ENCODE peak calls at places on chromosomes 12 and 14, in nine cellular contexts. N is H9, R is IMR-90, I is OCI-LY7, D is H1, P is psoas muscle, L is PC-9, G is tibial nerve, H is transverse colon. E is an unnamed sample.

GRCh38 chr14:29724991-29725390 is 202.7 kb downstream of the PRKD1 start:
- DNase-seq in L (no peak), R (peak), D (no peak), H (no peak), G (no peak), I (no peak), N (peak), P (no peak), E (no peak)

GRCh38 chr14:99603471-99603933 is 505 bp downstream of the CCDC85C start:
- DNase-seq in G (no peak), D (no peak), H (peak), N (peak), P (peak), I (peak), L (no peak), R (peak), E (peak)

GRCh38 chr14:88016768-88017167 is 11.8 kb downstream of the GPR65 start:
- DNase-seq in D (no peak), P (no peak), I (no peak), G (no peak), R (no peak), N (no peak), H (no peak), L (no peak), E (no peak)

GRCh38 chr14:73850940-73851339 is 691 bp upstream of the PTGR2 start:
- DNase-seq in H (no peak), I (no peak), D (no peak), L (peak), P (no peak), N (no peak), G (no peak), R (no peak), E (no peak)

GRCh38 chr12:28645891-28646290 is 455.6 kb downstream of the CCDC91 start:
- DNase-seq in L (no peak), G (no peak), H (no peak), I (no peak), P (no peak), N (no peak), R (no peak), D (no peak), E (no peak)

GRCh38 chr14:39988939-39989338 is 556.7 kb upstream of the FBXO33 start:
- DNase-seq in D (no peak), I (peak), G (no peak), H (no peak), P (no peak), R (no peak), L (no peak), N (no peak), E (no peak)

GRCh38 chr14:103763730-103764488 is 48.3 kb downstream of the ZFYVE21 start:
- DNase-seq in G (no peak), P (no peak), H (no peak), R (no peak), L (no peak), I (no peak), D (no peak), N (no peak), E (no peak)

GRCh38 chr12:88750867-88751543 is 170.7 kb upstream of the KITLG start:
- DNase-seq in D (no peak), H (no peak), I (no peak), G (no peak), N (no peak), P (no peak), L (no peak), R (no peak), E (peak)

GRCh38 chr12:20572451-20572850 is 122.7 kb upstream of the SLCO1C1 start:
- DNase-seq in N (no peak), G (no peak), D (no peak), L (no peak), H (no peak), P (no peak), R (no peak), I (no peak), E (no peak)

GRCh38 chr12:111068281-111068680 is 147.9 kb upstream of the MYL2 start:
- DNase-seq in I (no peak), R (no peak), D (no peak), P (no peak), N (no peak), G (no peak), H (no peak), L (no peak), E (no peak)

GRCh38 chr12:28883406-28883997 is 265.6 kb upstream of the FAR2 start:
- DNase-seq in G (no peak), H (no peak), N (no peak), D (no peak), R (peak), P (no peak), L (no peak), I (no peak), E (no peak)

GRCh38 chr14:58665773-58666500 is 28.2 kb downstream of the DACT1 start:
- DNase-seq in I (no peak), P (no peak), N (no peak), H (no peak), D (no peak), G (no peak), R (no peak), L (no peak), E (no peak)

GRCh38 chr12:113860059-113860820 is 105.9 kb downstream of the RBM19 start:
- DNase-seq in I (no peak), D (no peak), N (peak), G (no peak), L (no peak), H (no peak), P (no peak), R (no peak), E (peak)

GRCh38 chr12:3225796-3226180 is 148.6 kb downstream of the TSPAN9 start:
- DNase-seq in N (no peak), G (no peak), D (no peak), P (no peak), H (no peak), I (no peak), R (peak), L (no peak), E (no peak)

GRCh38 chr12:114339626-114340025 is 66.3 kb downstream of the TBX5 start:
- DNase-seq in H (no peak), N (no peak), D (no peak), R (peak), P (no peak), L (no peak), G (no peak), I (no peak), E (no peak)

GRCh38 chr14:69769623-69770022 is 2.7 kb downstream of the SRSF5 start:
- DNase-seq in G (no peak), P (no peak), L (no peak), H (no peak), D (no peak), R (no peak), I (no peak), N (no peak), E (no peak)

GRCh38 chr12:41527529-41528116 is 339.5 kb downstream of the PDZRN4 start:
- DNase-seq in I (no peak), N (no peak), L (no peak), H (no peak), R (no peak), G (no peak), D (no peak), P (no peak), E (no peak)

GRCh38 chr12:63301311-63301710 is 150.3 kb upstream of the AVPR1A start:
- DNase-seq in D (no peak), H (no peak), G (no peak), R (no peak), L (no peak), I (no peak), P (no peak), N (no peak), E (no peak)

GRCh38 chr14:61076531-61076930 is 95.5 kb downstream of the SLC38A6 start:
- DNase-seq in I (peak), L (no peak), R (peak), H (no peak), G (no peak), P (no peak), D (no peak), N (no peak), E (no peak)

GRCh38 chr12:76455582-76456345 is 103.8 kb downstream of the OSBPL8 start:
- DNase-seq in N (no peak), G (no peak), D (no peak), R (peak), L (peak), I (peak), H (no peak), P (no peak), E (peak)

GRCh38 chr14:78141590-78141989 is 28.6 kb upstream of the NRXN3 start:
- DNase-seq in L (no peak), R (no peak), G (no peak), N (no peak), D (no peak), P (no peak), I (no peak), H (no peak), E (no peak)

GRCh38 chr12:6765634-6766581 is at the start of gene PTMS:
- DNase-seq in H (peak), P (peak), I (peak), N (peak), D (no peak), R (peak), G (peak), L (peak), E (peak)

GRCh38 chr14:67962215-67962644 is 142.7 kb downstream of the RAD51B start:
- DNase-seq in H (no peak), P (no peak), R (no peak), D (no peak), I (peak), L (no peak), N (no peak), G (no peak), E (no peak)

GRCh38 chr12:83017001-83017400 is 330.3 kb downstream of the TMTC2 start:
- DNase-seq in D (no peak), R (no peak), N (no peak), P (no peak), H (no peak), G (no peak), I (no peak), L (no peak), E (no peak)

GRCh38 chr12:2555487-2556082 is 239.2 kb upstream of the FKBP4 start:
- DNase-seq in I (no peak), D (no peak), L (no peak), P (no peak), G (no peak), H (no peak), N (peak), R (no peak), E (peak)

GRCh38 chr14:24436355-24437019 is 6.1 kb downstream of the SDR39U1 start:
- DNase-seq in G (no peak), N (no peak), L (peak), D (no peak), H (no peak), P (no peak), R (peak), I (peak), E (peak)

GRCh38 chr14:35341454-35342159 is 49.4 kb downstream of the PSMA6 start:
- DNase-seq in G (peak), N (peak), I (no peak), L (peak), R (peak), P (peak), D (no peak), H (peak), E (peak)

GRCh38 chr14:102605026-102605425 is 12.6 kb downstream of the RCOR1 start:
- DNase-seq in D (no peak), L (peak), P (no peak), G (no peak), H (no peak), R (no peak), I (no peak), N (no peak), E (no peak)

GRCh38 chr12:110853856-110854255 is 7.1 kb downstream of the CCDC63 start:
- DNase-seq in H (no peak), P (no peak), I (no peak), D (no peak), L (no peak), R (no peak), N (no peak), G (no peak), E (no peak)

GRCh38 chr14:99338313-99338712 is 66.3 kb upstream of the BCL11B start:
- DNase-seq in L (no peak), R (no peak), H (no peak), P (no peak), I (no peak), D (no peak), G (no peak), N (no peak), E (no peak)

GRCh38 chr12:4108803-4109345 is 164.7 kb upstream of the CCND2 start:
- DNase-seq in L (no peak), G (no peak), D (no peak), N (no peak), R (no peak), I (no peak), H (no peak), P (no peak), E (no peak)

GRCh38 chr12:122085006-122085405 is 6.5 kb downstream of the MLXIP start:
- DNase-seq in H (no peak), P (no peak), L (no peak), I (no peak), G (no peak), D (no peak), R (no peak), N (no peak), E (peak)
- H3K27ac ChIP-seq in H (peak), P (peak), L (no peak), I (no peak), G (no peak), D (no peak), R (no peak), N (no peak), E (no peak)

GRCh38 chr12:57552306-57552651 is 2.4 kb downstream of the KIF5A start:
- DNase-seq in N (no peak), D (no peak), G (no peak), H (no peak), I (no peak), R (no peak), P (no peak), L (no peak), E (no peak)

GRCh38 chr12:57552692-57553321 is 3.0 kb downstream of the KIF5A start:
- DNase-seq in H (no peak), R (peak), L (no peak), I (no peak), G (no peak), N (no peak), P (no peak), D (no peak), E (no peak)

GRCh38 chr12:57553343-57554202 is 3.7 kb downstream of the KIF5A start:
- DNase-seq in D (no peak), L (no peak), I (no peak), H (no peak), N (no peak), P (no peak), G (no peak), R (no peak), E (no peak)

GRCh38 chr12:57554453-57554852 is 4.6 kb downstream of the KIF5A start:
- DNase-seq in N (no peak), L (no peak), R (no peak), I (no peak), D (no peak), H (no peak), G (no peak), P (no peak), E (no peak)

DNA sequence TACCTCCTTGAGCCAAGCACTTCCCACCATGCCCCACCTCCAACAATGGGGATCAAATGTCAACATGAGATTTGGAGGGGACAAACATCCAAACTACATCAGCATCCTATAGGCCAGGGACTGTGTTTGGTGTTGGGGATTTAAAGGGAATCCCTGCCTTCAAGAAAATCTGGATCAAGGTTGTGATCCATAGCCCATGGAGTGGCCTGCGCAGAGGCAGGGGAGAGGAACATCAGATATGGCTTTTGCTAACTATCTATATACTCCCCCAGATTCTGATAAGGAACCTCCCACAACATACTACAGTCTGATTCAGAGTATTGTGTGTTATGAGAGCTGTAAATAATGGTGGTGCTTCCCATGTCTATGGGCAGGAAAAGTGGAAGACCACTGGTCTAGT is 5.1 kb downstream of the KIF5A start:
- DNase-seq in N (no peak), L (no peak), D (no peak), H (no peak), P (no peak), I (no peak), R (no peak), G (no peak), E (no peak)
- H3K27ac ChIP-seq in N (no peak), L (no peak), D (no peak), H (no peak), P (no peak), I (no peak), R (no peak), G (no peak), E (no peak)

DNA sequence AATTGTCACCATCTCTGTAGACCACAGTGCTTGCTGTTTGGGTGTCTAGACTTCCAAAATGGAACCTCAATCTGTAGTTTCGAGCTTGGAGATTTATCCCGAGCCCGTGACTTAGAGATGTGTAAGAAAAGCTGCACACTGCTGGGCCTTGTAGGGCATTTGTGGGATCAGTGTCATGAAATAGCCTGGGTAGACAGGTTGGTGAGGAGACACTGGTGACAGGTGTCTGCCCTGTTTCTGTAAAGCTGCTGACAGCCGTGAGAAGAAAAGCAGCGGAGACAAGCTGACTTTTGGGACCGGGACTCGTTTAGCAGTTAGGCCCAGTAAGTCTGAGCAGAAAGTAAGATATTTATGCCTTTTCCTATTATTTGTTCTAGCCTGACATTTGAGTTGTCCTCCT is 95.9 kb downstream of the DAD1 start:
- DNase-seq in G (no peak), L (no peak), I (no peak), R (no peak), N (no peak), P (no peak), H (no peak), D (no peak), E (no peak)
- H3K27ac ChIP-seq in G (no peak), L (no peak), I (peak), R (no peak), N (no peak), P (no peak), H (peak), D (no peak), E (no peak)

GRCh38 chr12:23731493-23731892 is 218.0 kb downstream of the SOX5 start:
- DNase-seq in D (no peak), P (no peak), I (no peak), L (no peak), G (no peak), R (no peak), H (no peak), N (no peak), E (no peak)
- H3K27ac ChIP-seq in D (no peak), P (no peak), I (no peak), L (no peak), G (no peak), R (no peak), H (no peak), N (no peak), E (no peak)